ENCODE peak calls at places on chromosomes 12 and 14, in five cellular contexts. U is Kasumi-1, D is M059J, F is NCI-H345, K is pancreas. I is an unnamed sample.

GRCh38 chr12:130334937-130335336 is 2.8 kb upstream of the PIWIL1 start:
- DNase-seq in K (no peak), F (no peak), D (peak; percentile 15), U (no peak), I (no peak)

GRCh38 chr12:117009759-117010158 is 89.5 kb downstream of the TESC start:
- DNase-seq in D (no peak), F (no peak), K (no peak), U (no peak), I (no peak)

GRCh38 chr12:106780010-106780625 is 5.6 kb downstream of the RIC8B start:
- DNase-seq in K (no peak), D (peak; percentile 59), F (peak; percentile 2), U (no peak), I (no peak)

GRCh38 chr12:75974323-75975273 is 57.0 kb downstream of the PHLDA1 start:
- DNase-seq in D (no peak), K (no peak), U (peak; percentile 50), F (no peak), I (peak; percentile 57)

GRCh38 chr14:58755026-58755929 is 117.5 kb downstream of the DACT1 start:
- DNase-seq in K (no peak), F (peak; percentile 48), U (no peak), D (no peak), I (no peak)

GRCh38 chr12:90036641-90037040 is 328.0 kb upstream of the ATP2B1 start:
- DNase-seq in K (no peak), U (no peak), F (no peak), D (peak; percentile 72), I (no peak)

GRCh38 chr12:82461393-82461792 is 103.1 kb downstream of the METTL25 start:
- DNase-seq in K (no peak), U (no peak), D (no peak), F (no peak), I (no peak)

GRCh38 chr14:24694680-24695079 is 60.7 kb upstream of the GZMB start:
- DNase-seq in K (no peak), F (no peak), D (no peak), U (no peak), I (no peak)

GRCh38 chr12:81859521-81859920 is 100.4 kb upstream of the PPFIA2 start:
- DNase-seq in U (no peak), F (no peak), K (no peak), D (no peak), I (no peak)

GRCh38 chr12:111404362-111405148 is 1.2 kb upstream of the SH2B3 start:
- DNase-seq in U (peak; percentile 45), F (no peak), D (peak; percentile 46), K (peak; percentile 43), I (peak; percentile 81)

GRCh38 chr12:119710941-119711551 is 43.1 kb downstream of the PRKAB1 start:
- DNase-seq in K (no peak), F (no peak), U (no peak), D (no peak), I (no peak)

GRCh38 chr12:101552277-101552676 is 42.5 kb upstream of the MYBPC1 start:
- DNase-seq in D (peak; percentile 31), U (no peak), K (no peak), F (no peak), I (no peak)

GRCh38 chr14:75831971-75832370 is 149.8 kb downstream of the TGFB3 start:
- DNase-seq in U (no peak), K (peak; percentile 81), D (peak; percentile 69), F (no peak), I (no peak)

GRCh38 chr12:69354561-69355187 is 4.9 kb upstream of the YEATS4 start:
- DNase-seq in U (no peak), F (no peak), K (no peak), D (no peak), I (no peak)